ENCODE peak calls at places on chromosome 14, in five cellular contexts. C is A549, X is body of pancreas, F is H54, Z is stomach. I is an unnamed sample.

GRCh38 chr14:34999500-34999899 is 16.7 kb downstream of the SRP54 start:
- DNase-seq in C (no peak), X (no peak), F (no peak), Z (no peak), I (no peak)

GRCh38 chr14:98593361-98593761 is 678.6 kb downstream of the BCL11B start:
- DNase-seq in C (no peak), X (no peak), F (no peak), Z (no peak), I (no peak)

GRCh38 chr14:38837333-38838048 is 265.5 kb downstream of the SEC23A start:
- DNase-seq in C (no peak), X (no peak), F (no peak), Z (no peak), I (no peak)

GRCh38 chr14:65101631-65102440 is 481 bp downstream of the MAX start:
- DNase-seq in C (no peak), X (peak; percentile 14), F (no peak), Z (peak; percentile 30), I (peak; percentile 15)

GRCh38 chr14:66509874-66510273 is 1.9 kb downstream of the GPHN start:
- DNase-seq in C (no peak), X (no peak), F (no peak), Z (no peak), I (no peak)

GRCh38 chr14:69475194-69475818 is 9.2 kb upstream of the PLEKHD1 start:
- DNase-seq in C (peak; percentile 35), X (no peak), F (peak; percentile 17), Z (no peak), I (no peak)

GRCh38 chr14:67010602-67011001 is 178.6 kb upstream of the GARIN2 start:
- DNase-seq in C (no peak), X (no peak), F (no peak), Z (no peak), I (no peak)

GRCh38 chr14:34993444-34993843 is 10.7 kb downstream of the SRP54 start:
- DNase-seq in C (no peak), X (no peak), F (no peak), Z (no peak), I (no peak)

GRCh38 chr14:28577711-28578131 is 188.9 kb upstream of the FOXG1 start:
- DNase-seq in C (no peak), X (no peak), F (peak; percentile 1), Z (no peak), I (no peak)

GRCh38 chr14:95998656-95999055 is 40.5 kb upstream of the C14orf132 start:
- DNase-seq in C (no peak), X (no peak), F (no peak), Z (no peak), I (no peak)

GRCh38 chr14:95994593-95994928 is 44.6 kb upstream of the C14orf132 start:
- DNase-seq in C (no peak), X (no peak), F (no peak), Z (no peak), I (no peak)

GRCh38 chr14:95993768-95994592 is 45.2 kb upstream of the C14orf132 start:
- DNase-seq in C (peak; percentile 41), X (peak; percentile 40), F (peak; percentile 7), Z (no peak), I (peak; percentile 40)
- TF ChIP-seq POLR2A in C (no peak), X (no peak), F (no peak), Z (no peak), I (no peak)

GRCh38 chr14:51547260-51547659 is 104.5 kb upstream of the FRMD6 start:
- DNase-seq in C (peak; percentile 55), X (peak; percentile 17), F (peak; percentile 6), Z (no peak), I (no peak)
- TF ChIP-seq POLR2A in C (no peak), X (no peak), F (no peak), Z (no peak), I (no peak)

GRCh38 chr14:75277000-75277795 is 1.4 kb upstream of the FOS start:
- DNase-seq in C (peak; percentile 85), X (peak; percentile 94), F (no peak), Z (peak; percentile 90), I (peak; percentile 90)
- TF ChIP-seq POLR2A in C (no peak), X (peak; percentile 96), F (no peak), Z (peak; percentile 35), I (no peak)

GRCh38 chr14:99600232-99600888 is 3.6 kb downstream of the CCDC85C start:
- DNase-seq in C (no peak), X (no peak), F (no peak), Z (no peak), I (no peak)

GRCh38 chr14:99602788-99603415 is 1.1 kb downstream of the CCDC85C start:
- DNase-seq in C (no peak), X (no peak), F (no peak), Z (no peak), I (no peak)

GRCh38 chr14:99602054-99602787 is 1.8 kb downstream of the CCDC85C start:
- DNase-seq in C (no peak), X (peak; percentile 52), F (peak; percentile 49), Z (peak; percentile 38), I (peak; percentile 39)

GRCh38 chr14:99599440-99599839 is 4.6 kb downstream of the CCDC85C start:
- DNase-seq in C (no peak), X (no peak), F (no peak), Z (no peak), I (no peak)

DNA sequence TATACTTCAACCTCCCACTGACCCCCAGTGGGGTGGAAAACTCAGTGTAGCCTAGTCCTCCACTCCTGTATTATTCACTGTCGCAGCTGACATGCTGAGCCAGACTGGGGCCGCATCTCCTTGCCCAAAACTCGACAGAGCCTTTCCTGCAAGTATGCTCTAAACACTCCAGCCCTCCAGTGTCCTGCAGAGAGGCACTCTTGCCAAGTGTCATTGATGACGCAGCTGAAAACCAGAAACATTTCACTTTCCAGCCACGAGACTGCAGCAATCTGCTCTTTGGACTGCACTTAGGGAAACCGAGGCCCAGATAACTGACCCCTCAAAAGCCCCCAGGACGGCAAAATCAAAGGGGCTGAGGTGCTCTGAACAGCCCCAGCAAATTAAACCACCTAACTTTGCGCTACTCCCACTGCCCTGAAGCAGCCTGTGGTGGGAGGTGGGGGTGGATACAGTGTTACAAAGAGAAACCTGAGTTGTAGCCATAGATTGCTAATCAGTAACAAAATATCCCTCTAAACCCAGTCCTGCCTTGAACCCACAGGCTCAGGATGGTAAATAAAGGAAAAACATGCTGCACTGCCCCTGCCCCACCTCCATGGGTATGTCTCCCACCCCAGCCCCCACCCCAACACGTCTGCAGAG is 2.6 kb downstream of the CCDC85C start:
- DNase-seq in C (no peak), X (peak; percentile 47), F (no peak), Z (no peak), I (peak; percentile 79)
- TF ChIP-seq POLR2A in C (no peak), X (no peak), F (no peak), Z (no peak), I (no peak)

GRCh38 chr14:100306506-100307214 is 416 bp upstream of the SLC25A29 start:
- DNase-seq in C (peak; percentile 87), X (peak; percentile 88), F (peak; percentile 97), Z (peak; percentile 90), I (peak; percentile 93)
- TF ChIP-seq POLR2A in C (peak; percentile 62), X (peak; percentile 41), F (peak; percentile 24), Z (no peak), I (no peak)